ENCODE peak calls at places on chromosomes 16 and 17, in eight cellular contexts. S is right lobe of liver, I is OCI-LY7, G is lung, D is lower lobe of right lung, F is psoas muscle, B is left ventricle myocardium inferior, R is breast epithelium. Y is an unnamed sample. For H3K36me3, the result is how much of the 10 kb centered on the place peaks cover.

GRCh38 chr17:73782641-73783381 is 138.6 kb upstream of the SDK2 start:
- DNase-seq in I (peak), G (no peak), D (no peak), F (no peak), S (no peak), R (no peak), B (no peak), Y (no peak)

GRCh38 chr17:52024296-52024870 is 134.1 kb downstream of the CA10 start:
- DNase-seq in S (no peak), D (no peak), F (no peak), G (no peak), I (no peak), R (no peak), B (no peak), Y (no peak)

GRCh38 chr16:81700071-81700779 is 78.9 kb upstream of the PLCG2 start:
- DNase-seq in F (no peak), B (no peak), R (no peak), G (no peak), D (no peak), S (no peak), I (no peak), Y (no peak)

GRCh38 chr16:71250461-71251232 is 20.1 kb upstream of the HYDIN start:
- DNase-seq in D (no peak), F (no peak), I (no peak), R (no peak), B (no peak), S (no peak), G (no peak), Y (no peak)

GRCh38 chr17:44279586-44280344 is 11.8 kb upstream of the SLC4A1 start:
- DNase-seq in S (peak), I (peak), B (peak), F (peak), G (peak), D (peak), R (no peak), Y (peak)

GRCh38 chr17:3961564-3962047 is 2.6 kb downstream of the ATP2A3 start:
- DNase-seq in F (no peak), I (peak), D (no peak), S (no peak), B (no peak), R (no peak), G (no peak), Y (no peak)

GRCh38 chr16:71230122-71230845 is at the start of gene HYDIN:
- DNase-seq in G (peak), R (peak), S (peak), B (no peak), F (peak), D (peak), I (no peak), Y (peak)

GRCh38 chr17:40364121-40364861 is at the start of gene GJD3:
- DNase-seq in R (no peak), I (no peak), D (no peak), G (no peak), S (no peak), F (no peak), B (no peak), Y (peak)

GRCh38 chr17:7997186-7997585 is 5.2 kb upstream of the GUCY2D start:
- DNase-seq in R (peak), I (peak), D (no peak), F (no peak), S (peak), G (no peak), B (peak), Y (peak)

GRCh38 chr17:40121886-40122465 is at the start of gene MSL1:
- DNase-seq in G (peak), F (peak), S (peak), B (peak), D (peak), I (peak), R (peak), Y (peak)

GRCh38 chr16:23072769-23073549 is 76.3 kb downstream of the USP31 start:
- DNase-seq in I (no peak), D (no peak), S (no peak), G (no peak), R (no peak), B (no peak), F (no peak), Y (no peak)

GRCh38 chr16:64174327-64174726 is 947.5 kb downstream of the CDH11 start:
- DNase-seq in B (no peak), F (no peak), I (no peak), R (no peak), S (no peak), D (no peak), G (no peak), Y (no peak)

GRCh38 chr17:19987897-19988296 is 10.3 kb upstream of the AKAP10 start:
- DNase-seq in R (no peak), S (no peak), G (no peak), B (no peak), I (no peak), D (no peak), F (no peak), Y (no peak)

GRCh38 chr17:42098747-42099399 is 600 bp upstream of the ZNF385C start:
- DNase-seq in S (no peak), I (no peak), G (no peak), F (no peak), B (no peak), R (no peak), D (no peak), Y (no peak)

GRCh38 chr17:43767053-43767712 is 8.6 kb upstream of the SOST start:
- DNase-seq in I (no peak), B (no peak), S (no peak), G (no peak), R (no peak), F (no peak), D (no peak), Y (no peak)

GRCh38 chr16:149024-149675 is 3.3 kb upstream of the HBZ start:
- DNase-seq in D (no peak), R (no peak), F (no peak), S (no peak), G (no peak), B (no peak), I (no peak), Y (no peak)

GRCh38 chr16:71924710-71925109 is 29.4 kb downstream of the IST1 start:
- DNase-seq in F (no peak), D (no peak), R (no peak), S (no peak), I (no peak), G (no peak), B (no peak), Y (no peak)

GRCh38 chr17:58303981-58304734 is 23.4 kb upstream of the MPO start:
- DNase-seq in F (no peak), I (peak), R (no peak), G (peak), S (peak), B (peak), D (peak), Y (no peak)

GRCh38 chr17:19294443-19294842 is 57.3 kb downstream of the EPN2 start:
- DNase-seq in B (no peak), F (no peak), G (no peak), D (no peak), S (no peak), I (no peak), R (no peak), Y (no peak)

GRCh38 chr16:49640606-49641005 is 215.3 kb downstream of the ZNF423 start:
- DNase-seq in D (no peak), I (no peak), G (no peak), S (no peak), F (no peak), B (no peak), R (no peak), Y (no peak)

GRCh38 chr17:48477235-48477634 is 47.2 kb upstream of the SKAP1 start:
- DNase-seq in D (no peak), B (no peak), F (no peak), G (no peak), S (no peak), R (no peak), I (no peak), Y (no peak)

GRCh38 chr17:81097943-81098308 is 63.0 kb downstream of the BAIAP2 start:
- DNase-seq in I (no peak), R (no peak), F (peak), B (peak), D (peak), G (no peak), S (peak), Y (no peak)

DNA sequence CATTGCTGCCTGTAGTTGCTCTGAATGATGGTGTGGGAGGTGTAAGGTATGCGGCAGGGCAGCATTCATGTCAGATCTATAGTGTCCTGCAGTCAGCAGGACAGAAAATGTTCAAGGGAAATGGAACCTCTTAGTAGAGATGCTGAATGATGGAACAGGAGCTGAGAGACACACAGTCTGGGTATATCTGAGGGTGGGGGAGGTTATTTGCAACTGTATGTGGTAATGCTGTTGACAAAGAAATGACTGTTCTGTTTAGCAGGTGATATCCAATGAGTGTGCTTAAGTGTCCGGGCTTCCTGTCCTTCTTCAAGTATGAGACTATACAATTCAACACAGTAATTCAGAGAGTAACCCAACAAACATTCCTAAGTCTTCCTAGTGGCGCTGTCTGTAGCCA is 46.6 kb downstream of the STH start:
- DNase-seq in D (no peak), R (no peak), G (no peak), F (no peak), B (no peak), S (no peak), I (no peak), Y (no peak)
- H3K36me3 ChIP-seq in D (half or more), R (under half), G (under half), F (under half), B (half or more), S (under half), I (half or more), Y (half or more)

GRCh38 chr16:86901483-86901882 is 323.1 kb downstream of the FOXL1 start:
- DNase-seq in S (no peak), I (no peak), R (no peak), D (no peak), B (no peak), F (no peak), G (no peak), Y (no peak)
- TF ChIP-seq CTCF in S (no peak), I (no peak), R (no peak), D (no peak), B (no peak), F (no peak), G (no peak), Y (no peak)

DNA sequence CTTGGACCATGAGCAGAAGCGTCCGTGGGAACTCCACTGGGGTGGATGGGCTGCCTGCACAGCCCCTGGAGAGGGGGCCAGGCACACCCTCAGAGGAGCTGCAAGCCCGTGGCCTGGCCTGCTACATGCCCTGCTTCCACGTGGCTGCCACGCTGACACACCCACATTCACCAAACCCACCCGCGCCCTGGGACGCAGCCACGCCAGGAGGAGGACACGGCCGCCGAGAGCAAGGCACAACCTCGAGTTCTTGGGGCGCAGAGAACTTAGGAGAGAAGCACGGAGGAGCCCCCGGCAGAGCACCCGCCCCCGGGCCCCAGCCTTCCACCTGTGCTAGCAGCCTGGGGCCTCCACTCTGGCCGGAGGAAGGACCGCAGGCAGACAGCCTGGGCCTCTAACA is 18.8 kb downstream of the CASKIN1 start:
- DNase-seq in G (no peak), R (no peak), F (no peak), S (no peak), B (no peak), D (no peak), I (no peak), Y (no peak)
- H3K36me3 ChIP-seq in G (under half), R (under half), F (under half), S (under half), B (half or more), D (half or more), I (half or more), Y (half or more)

GRCh38 chr16:31079342-31079944 is 5.2 kb downstream of the ZNF646 start:
- DNase-seq in D (no peak), I (no peak), R (no peak), G (no peak), F (no peak), S (no peak), B (no peak), Y (no peak)

GRCh38 chr16:31078597-31079341 is 4.5 kb downstream of the ZNF646 start:
- DNase-seq in D (no peak), G (no peak), B (no peak), F (no peak), I (no peak), R (no peak), S (no peak), Y (no peak)

GRCh38 chr16:31076319-31076718 is 2.1 kb downstream of the ZNF646 start:
- DNase-seq in R (no peak), S (no peak), I (no peak), D (no peak), F (no peak), B (no peak), G (no peak), Y (no peak)

GRCh38 chr16:31077024-31077423 is 2.8 kb downstream of the ZNF646 start:
- DNase-seq in G (no peak), I (no peak), B (no peak), D (no peak), S (no peak), F (no peak), R (no peak), Y (no peak)

GRCh38 chr16:31077592-31078199 is 3.5 kb downstream of the ZNF646 start:
- DNase-seq in B (no peak), D (no peak), G (no peak), S (no peak), R (no peak), I (no peak), F (no peak), Y (no peak)
- TF ChIP-seq CTCF in B (no peak), D (no peak), G (no peak), S (no peak), R (no peak), I (no peak), F (no peak), Y (no peak)